ENCODE peak calls at places on chromosomes 3 and 15, in ten cellular contexts. X, V, I, G, O, Y, L, F, P and B are unnamed samples.
A peak's percentile ranks its signal among the peaks of the same experiment; 100 is the strongest.

GRCh38 chr15:70474682-70475438 is 288.5 kb downstream of the UACA start:
- DNase-seq in X (peak; percentile 81), V (no peak), I (no peak), G (no peak), O (no peak), Y (peak; percentile 26), L (no peak), F (no peak), P (peak; percentile 90), B (no peak)

GRCh38 chr15:35013370-35013769 is 25.3 kb upstream of the ZNF770 start:
- DNase-seq in X (no peak), V (no peak), I (no peak), G (no peak), O (no peak), Y (no peak), L (no peak), F (no peak), P (no peak), B (no peak)

GRCh38 chr3:60316121-60316783 is 935.0 kb downstream of the FHIT start:
- DNase-seq in X (no peak), V (no peak), I (no peak), G (no peak), O (no peak), Y (no peak), L (no peak), F (no peak), P (no peak), B (no peak)

GRCh38 chr15:77597804-77598453 is 34.8 kb downstream of the LINGO1 start:
- DNase-seq in X (no peak), V (no peak), I (no peak), G (no peak), O (no peak), Y (no peak), L (no peak), F (no peak), P (no peak), B (no peak)

GRCh38 chr3:60909526-60909925 is 341.7 kb downstream of the FHIT start:
- DNase-seq in X (no peak), V (no peak), I (no peak), G (no peak), O (no peak), Y (no peak), L (no peak), F (no peak), P (no peak), B (no peak)

GRCh38 chr3:163056874-163057497 is 1560.4 kb downstream of the OTOL1 start:
- DNase-seq in X (no peak), V (no peak), I (peak; percentile 41), G (no peak), O (no peak), Y (peak; percentile 44), L (peak; percentile 51), F (no peak), P (peak; percentile 36), B (peak; percentile 58)

GRCh38 chr3:107416886-107417285 is 39.6 kb downstream of the CCDC54 start:
- DNase-seq in X (no peak), V (no peak), I (no peak), G (no peak), O (no peak), Y (no peak), L (no peak), F (no peak), P (no peak), B (no peak)

GRCh38 chr3:36381311-36381956 is 1.1 kb downstream of the STAC start:
- DNase-seq in X (no peak), V (no peak), I (no peak), G (no peak), O (no peak), Y (no peak), L (no peak), F (no peak), P (no peak), B (no peak)

GRCh38 chr3:194138098-194138474 is 2.1 kb downstream of the HES1 start:
- DNase-seq in X (no peak), V (no peak), I (no peak), G (no peak), O (no peak), Y (no peak), L (no peak), F (no peak), P (no peak), B (peak; percentile 62)

GRCh38 chr3:194136519-194137313 is 768 bp downstream of the HES1 start:
- DNase-seq in X (no peak), V (no peak), I (peak; percentile 14), G (peak; percentile 73), O (peak; percentile 86), Y (peak; percentile 74), L (peak; percentile 59), F (no peak), P (no peak), B (peak; percentile 57)

GRCh38 chr3:194138732-194139084 is 2.8 kb downstream of the HES1 start:
- DNase-seq in X (no peak), V (no peak), I (no peak), G (no peak), O (no peak), Y (no peak), L (no peak), F (no peak), P (no peak), B (no peak)

GRCh38 chr3:194135806-194136518 is at the start of gene HES1:
- DNase-seq in X (peak; percentile 95), V (no peak), I (peak; percentile 95), G (peak; percentile 91), O (peak; percentile 90), Y (peak; percentile 96), L (peak; percentile 97), F (peak; percentile 61), P (peak; percentile 81), B (peak; percentile 90)

GRCh38 chr3:194137314-194138097 is 1.6 kb downstream of the HES1 start:
- DNase-seq in X (peak; percentile 65), V (no peak), I (peak; percentile 29), G (peak; percentile 81), O (peak; percentile 94), Y (peak; percentile 87), L (peak; percentile 83), F (no peak), P (no peak), B (peak; percentile 62)
- TF ChIP-seq POLR2A in X (peak; percentile 32), V (no peak), I (no peak), G (peak; percentile 6), O (no peak), Y (no peak), L (peak; percentile 73), F (peak; percentile 66), P (no peak), B (peak; percentile 21)

GRCh38 chr3:63912768-63913588 is 795 bp upstream of the SCAANT1 start:
- DNase-seq in X (peak; percentile 67), V (no peak), I (peak; percentile 21), G (peak; percentile 82), O (peak; percentile 91), Y (peak; percentile 80), L (peak; percentile 79), F (no peak), P (peak; percentile 54), B (peak; percentile 72)
- TF ChIP-seq POLR2A in X (no peak), V (no peak), I (no peak), G (peak; percentile 33), O (no peak), Y (no peak), L (no peak), F (no peak), P (no peak), B (no peak)

GRCh38 chr15:66498501-66499386 is 1.2 kb upstream of the SNAPC5 start:
- DNase-seq in X (no peak), V (no peak), I (peak; percentile 15), G (no peak), O (no peak), Y (no peak), L (no peak), F (no peak), P (no peak), B (peak; percentile 57)

GRCh38 chr15:66494262-66494661 is 3.3 kb downstream of the SNAPC5 start:
- DNase-seq in X (no peak), V (no peak), I (no peak), G (no peak), O (no peak), Y (peak; percentile 3), L (no peak), F (no peak), P (no peak), B (no peak)

GRCh38 chr15:66496951-66497501 is 536 bp downstream of the SNAPC5 start:
- DNase-seq in X (no peak), V (no peak), I (peak; percentile 15), G (no peak), O (no peak), Y (peak; percentile 21), L (peak; percentile 13), F (no peak), P (no peak), B (no peak)

GRCh38 chr15:66502491-66502890 is 2.2 kb downstream of the RPL4 start:
- DNase-seq in X (no peak), V (no peak), I (no peak), G (no peak), O (no peak), Y (no peak), L (no peak), F (no peak), P (no peak), B (no peak)

DNA sequence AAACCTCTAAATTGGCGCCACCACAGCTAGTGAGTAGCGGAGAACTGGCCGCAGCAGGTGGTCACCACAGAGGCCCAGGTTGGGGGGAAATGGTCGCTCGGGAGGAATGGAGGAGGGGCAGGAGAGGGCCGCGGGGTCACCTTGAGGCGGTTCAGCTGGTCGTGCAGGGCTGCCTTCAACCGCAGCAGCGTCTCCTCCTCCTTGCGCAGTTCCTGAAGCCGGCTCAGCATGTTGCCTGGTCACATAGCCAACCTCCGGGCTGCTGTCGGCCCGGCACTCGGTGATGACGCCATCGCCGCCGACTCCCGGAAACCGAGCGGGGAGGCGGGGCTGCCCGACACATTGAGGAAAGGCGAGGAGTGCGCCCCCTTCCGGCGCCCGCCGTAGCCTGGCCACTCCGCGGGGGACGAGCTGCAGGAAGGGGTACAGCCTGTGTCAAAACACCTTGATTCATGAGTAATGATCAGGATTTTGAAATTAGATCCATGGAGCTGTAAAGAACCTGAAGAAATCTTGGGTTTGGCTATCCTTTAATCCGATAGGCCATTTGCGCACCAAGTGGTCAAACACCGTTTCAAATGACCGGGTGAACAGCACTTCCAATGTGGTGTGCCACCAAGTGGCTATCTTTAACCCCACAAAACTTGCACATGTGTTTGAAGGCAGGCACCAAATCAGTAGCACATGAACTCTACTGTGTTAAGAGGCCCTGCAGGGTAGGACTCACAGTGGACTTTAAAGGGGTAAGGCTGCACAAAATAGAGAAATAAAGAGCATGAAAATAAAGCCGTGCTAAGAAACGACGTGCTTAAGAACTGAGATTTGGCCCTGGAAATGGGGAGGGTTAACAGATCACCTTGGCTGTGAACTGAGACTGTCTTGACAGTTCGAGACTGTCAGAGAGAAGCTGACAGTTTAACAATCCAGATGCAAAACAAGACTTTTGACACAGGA is at the start of gene SNAPC5:
- DNase-seq in X (peak; percentile 95), V (no peak), I (peak; percentile 88), G (peak; percentile 98), O (peak; percentile 100), Y (peak; percentile 95), L (peak; percentile 98), F (peak; percentile 72), P (peak; percentile 85), B (peak; percentile 96)
- TF ChIP-seq POLR2A in X (no peak), V (peak; percentile 38), I (peak; percentile 81), G (peak; percentile 60), O (no peak), Y (peak; percentile 52), L (peak; percentile 65), F (peak; percentile 93), P (peak; percentile 87), B (peak; percentile 79)

GRCh38 chr3:187746479-187747335 is 1.4 kb upstream of the BCL6 start:
- DNase-seq in X (no peak), V (no peak), I (no peak), G (no peak), O (no peak), Y (peak; percentile 42), L (peak; percentile 43), F (no peak), P (no peak), B (peak; percentile 65)

GRCh38 chr3:187747506-187747905 is 2.2 kb upstream of the BCL6 start:
- DNase-seq in X (no peak), V (no peak), I (no peak), G (no peak), O (no peak), Y (no peak), L (no peak), F (no peak), P (no peak), B (no peak)

GRCh38 chr3:187744169-187745151 is 808 bp downstream of the BCL6 start:
- DNase-seq in X (no peak), V (no peak), I (no peak), G (peak; percentile 85), O (peak; percentile 91), Y (peak; percentile 66), L (peak; percentile 75), F (no peak), P (peak; percentile 15), B (peak; percentile 80)

GRCh38 chr3:187745201-187746058 is at the start of gene BCL6:
- DNase-seq in X (peak; percentile 93), V (no peak), I (peak; percentile 97), G (peak; percentile 94), O (peak; percentile 96), Y (peak; percentile 94), L (peak; percentile 94), F (no peak), P (peak; percentile 85), B (peak; percentile 99)

GRCh38 chr3:187746059-187746453 is 788 bp upstream of the BCL6 start:
- DNase-seq in X (no peak), V (no peak), I (no peak), G (no peak), O (no peak), Y (no peak), L (no peak), F (no peak), P (no peak), B (peak; percentile 79)
- TF ChIP-seq POLR2A in X (no peak), V (no peak), I (no peak), G (no peak), O (no peak), Y (no peak), L (no peak), F (no peak), P (no peak), B (no peak)